ENCODE peak calls at places on chromosomes 6 and 20, in eight cellular contexts. K is CD4-positive, CD25-positive, alpha-beta regulatory T cell; B is iPS-NIHi11; A is retina; J is HFFc6; V is RPMI8226; R is ELR; S is nephron progenitor cell. T is an unnamed sample.

GRCh38 chr6:41598670-41599014 is 39.6 kb upstream of the MDFI start:
- DNase-seq in K (no peak), B (no peak), A (no peak), J (no peak), V (no peak), R (no peak), S (no peak), T (no peak)

GRCh38 chr6:139982652-139983051 is 608.2 kb upstream of the CITED2 start:
- DNase-seq in K (no peak), B (peak), A (no peak), J (peak), V (no peak), R (peak), S (no peak), T (no peak)

GRCh38 chr6:88574666-88575065 is 388.8 kb downstream of the RNGTT start:
- DNase-seq in K (no peak), B (no peak), A (peak), J (no peak), V (no peak), R (no peak), S (no peak), T (no peak)

GRCh38 chr20:38755324-38755910 is 7.2 kb downstream of the ACTR5 start:
- DNase-seq in K (no peak), B (no peak), A (no peak), J (no peak), V (peak), R (no peak), S (no peak), T (no peak)

GRCh38 chr6:37561361-37561760 is 61.7 kb upstream of the CCDC167 start:
- DNase-seq in K (no peak), B (no peak), A (no peak), J (no peak), V (no peak), R (no peak), S (no peak), T (no peak)

GRCh38 chr6:114281496-114281895 is 61.3 kb downstream of the HS3ST5 start:
- DNase-seq in K (no peak), B (no peak), A (no peak), J (no peak), V (no peak), R (no peak), S (no peak), T (no peak)

GRCh38 chr6:113530769-113531168 is 326.4 kb upstream of the MARCKS start:
- DNase-seq in K (no peak), B (no peak), A (no peak), J (peak), V (no peak), R (peak), S (no peak), T (no peak)

GRCh38 chr6:130421567-130421966 is 55.8 kb downstream of the TMEM200A start:
- DNase-seq in K (no peak), B (no peak), A (no peak), J (peak), V (no peak), R (peak), S (no peak), T (no peak)

GRCh38 chr6:34593741-34594140 is 37.6 kb upstream of the SPDEF start:
- DNase-seq in K (no peak), B (no peak), A (no peak), J (no peak), V (no peak), R (no peak), S (no peak), T (no peak)

GRCh38 chr6:48691420-48691819 is 580.4 kb upstream of the PTCHD4 start:
- DNase-seq in K (no peak), B (no peak), A (no peak), J (no peak), V (no peak), R (no peak), S (no peak), T (no peak)

GRCh38 chr20:47360207-47360488 is 3.6 kb upstream of the ZMYND8 start:
- DNase-seq in K (no peak), B (no peak), A (no peak), J (no peak), V (no peak), R (peak), S (no peak), T (peak)

GRCh38 chr6:24916496-24916895 is 19.3 kb downstream of the RIPOR2 start:
- DNase-seq in K (no peak), B (no peak), A (no peak), J (no peak), V (no peak), R (no peak), S (no peak), T (no peak)

GRCh38 chr20:33709398-33709797 is 10.7 kb downstream of the PXMP4 start:
- DNase-seq in K (no peak), B (no peak), A (no peak), J (no peak), V (no peak), R (peak), S (no peak), T (no peak)

GRCh38 chr6:157017861-157018260 is 240.7 kb downstream of the ARID1B start:
- DNase-seq in K (no peak), B (no peak), A (no peak), J (no peak), V (no peak), R (peak), S (no peak), T (no peak)

GRCh38 chr6:3380344-3381232 is 76.3 kb downstream of the SLC22A23 start:
- DNase-seq in K (no peak), B (peak), A (no peak), J (no peak), V (no peak), R (no peak), S (no peak), T (no peak)

GRCh38 chr6:2622683-2623082 is 128.0 kb downstream of the MYLK4 start:
- DNase-seq in K (no peak), B (no peak), A (no peak), J (no peak), V (no peak), R (no peak), S (no peak), T (no peak)

GRCh38 chr20:43778375-43778774 is 51.6 kb upstream of the GTSF1L start:
- DNase-seq in K (no peak), B (no peak), A (no peak), J (no peak), V (no peak), R (no peak), S (no peak), T (no peak)

GRCh38 chr20:39849664-39850063 is 839.4 kb downstream of the MAFB start:
- DNase-seq in K (no peak), B (peak), A (peak), J (peak), V (no peak), R (peak), S (peak), T (peak)

GRCh38 chr6:7112741-7113313 is 5.1 kb downstream of the RREB1 start:
- DNase-seq in K (peak), B (no peak), A (peak), J (no peak), V (no peak), R (no peak), S (peak), T (peak)

GRCh38 chr20:48069626-48070025 is 284.3 kb upstream of the SULF2 start:
- DNase-seq in K (no peak), B (no peak), A (no peak), J (no peak), V (no peak), R (no peak), S (no peak), T (no peak)